ENCODE peak calls at places on chromosome 2, in eight cellular contexts. M is activated CD8-positive, alpha-beta memory T cell treated with anti-CD3 and anti-CD28 coated beads for 1 hour; E is NCI-H1092; P is A172; N is T-cell; F is globus pallidus; J is non-pigmented ciliary epithelial cell; W is fibroblast of lung. Y is an unnamed sample.

GRCh38 chr2:119230630-119231185 is 7.1 kb downstream of the STEAP3 start:
- DNase-seq in M (no peak), E (peak), P (peak), N (no peak), F (no peak), J (no peak), W (peak), Y (no peak)

GRCh38 chr2:106034325-106034724 is 159.8 kb downstream of the UXS1 start:
- DNase-seq in M (no peak), E (no peak), P (no peak), N (no peak), F (no peak), J (no peak), W (no peak), Y (no peak)

GRCh38 chr2:192190474-192190873 is 4.3 kb downstream of the TMEFF2 start:
- DNase-seq in M (no peak), E (no peak), P (peak), N (no peak), F (no peak), J (no peak), W (peak), Y (no peak)

GRCh38 chr2:64716569-64716968 is 62.9 kb upstream of the SERTAD2 start:
- DNase-seq in M (no peak), E (no peak), P (no peak), N (no peak), F (peak), J (no peak), W (no peak), Y (no peak)

GRCh38 chr2:143000599-143000998 is 123.1 kb downstream of the KYNU start:
- DNase-seq in M (no peak), E (no peak), P (no peak), N (no peak), F (no peak), J (no peak), W (no peak), Y (no peak)

GRCh38 chr2:229715895-229716507 is 1.6 kb upstream of the DNER start:
- DNase-seq in M (no peak), E (peak), P (peak), N (peak), F (no peak), J (no peak), W (peak), Y (no peak)

GRCh38 chr2:113005030-113005509 is at the start of gene IL36A:
- DNase-seq in M (no peak), E (no peak), P (no peak), N (no peak), F (no peak), J (no peak), W (no peak), Y (no peak)

GRCh38 chr2:23404426-23404825 is 19.4 kb downstream of the KLHL29 start:
- DNase-seq in M (no peak), E (peak), P (peak), N (no peak), F (peak), J (peak), W (peak), Y (no peak)

GRCh38 chr2:215899111-215900074 is 114.0 kb downstream of the MREG start:
- DNase-seq in M (no peak), E (no peak), P (no peak), N (no peak), F (no peak), J (no peak), W (peak), Y (no peak)

GRCh38 chr2:160465406-160465805 is 28.2 kb downstream of the RBMS1 start:
- DNase-seq in M (no peak), E (no peak), P (no peak), N (no peak), F (no peak), J (no peak), W (no peak), Y (no peak)

GRCh38 chr2:200288670-200289429 is 17.6 kb upstream of the SPATS2L start:
- DNase-seq in M (no peak), E (no peak), P (no peak), N (no peak), F (no peak), J (no peak), W (peak), Y (no peak)

GRCh38 chr2:174503161-174503809 is 16.5 kb upstream of the GPR155 start:
- DNase-seq in M (no peak), E (no peak), P (no peak), N (no peak), F (no peak), J (no peak), W (no peak), Y (no peak)

GRCh38 chr2:11099122-11100065 is 55.9 kb upstream of the SLC66A3 start:
- DNase-seq in M (no peak), E (no peak), P (no peak), N (no peak), F (no peak), J (no peak), W (no peak), Y (peak)

GRCh38 chr2:206240335-206240734 is 34.1 kb upstream of the ZDBF2 start:
- DNase-seq in M (no peak), E (no peak), P (peak), N (no peak), F (no peak), J (no peak), W (no peak), Y (no peak)

GRCh38 chr2:64491426-64491825 is 32.7 kb upstream of the AFTPH start:
- DNase-seq in M (no peak), E (no peak), P (no peak), N (no peak), F (no peak), J (no peak), W (peak), Y (no peak)

GRCh38 chr2:239223330-239224248 is 177.2 kb downstream of the HDAC4 start:
- DNase-seq in M (no peak), E (no peak), P (no peak), N (no peak), F (peak), J (no peak), W (peak), Y (peak)

GRCh38 chr2:192035731-192036442 is 158.8 kb downstream of the TMEFF2 start:
- DNase-seq in M (no peak), E (no peak), P (peak), N (no peak), F (no peak), J (peak), W (peak), Y (no peak)

GRCh38 chr2:148876589-148877402 is 1.8 kb downstream of the KIF5C start:
- DNase-seq in M (peak), E (peak), P (no peak), N (peak), F (peak), J (no peak), W (no peak), Y (no peak)

GRCh38 chr2:234293973-234294372 is 202.9 kb downstream of the ARL4C start:
- DNase-seq in M (no peak), E (no peak), P (peak), N (no peak), F (no peak), J (no peak), W (no peak), Y (no peak)

GRCh38 chr2:154244932-154245331 is 373.2 kb downstream of the GALNT13 start:
- DNase-seq in M (no peak), E (no peak), P (no peak), N (no peak), F (no peak), J (no peak), W (no peak), Y (no peak)

GRCh38 chr2:12498703-12499102 is 218.0 kb upstream of the TRIB2 start:
- DNase-seq in M (no peak), E (no peak), P (peak), N (no peak), F (no peak), J (no peak), W (peak), Y (no peak)

GRCh38 chr2:237806334-237806733 is 7.8 kb downstream of the RBM44 start:
- DNase-seq in M (no peak), E (no peak), P (no peak), N (no peak), F (no peak), J (no peak), W (peak), Y (no peak)

GRCh38 chr2:241216211-241216761 is 27.8 kb downstream of the ANO7 start:
- DNase-seq in M (no peak), E (no peak), P (no peak), N (no peak), F (no peak), J (no peak), W (no peak), Y (no peak)

GRCh38 chr2:88074150-88074549 is 6.5 kb downstream of the SMYD1 start:
- DNase-seq in M (no peak), E (no peak), P (no peak), N (no peak), F (no peak), J (no peak), W (no peak), Y (no peak)

GRCh38 chr2:240960309-240960962 is 38.0 kb upstream of the SNED1 start:
- DNase-seq in M (no peak), E (no peak), P (no peak), N (no peak), F (no peak), J (no peak), W (peak), Y (peak)